ENCODE peak calls at places on chromosomes 4 and X, in four cellular contexts. P is endothelial cell of umbilical vein, C is SK-N-SH, W is upper lobe of left lung. K is an unnamed sample.

GRCh38 chrX:124280294-124280902 is 52.1 kb upstream of the TEX13D start:
- DNase-seq in P (no peak), C (no peak), W (no peak), K (no peak)

GRCh38 chr4:119207051-119207450 is 5.5 kb upstream of the USP53 start:
- DNase-seq in P (peak; percentile 51), C (no peak), W (no peak), K (no peak)

GRCh38 chrX:69211701-69212100 is 46.4 kb upstream of the PJA1 start:
- DNase-seq in P (no peak), C (no peak), W (no peak), K (no peak)

GRCh38 chr4:26223160-26223559 is 97.7 kb upstream of the RBPJ start:
- DNase-seq in P (no peak), C (no peak), W (no peak), K (no peak)

GRCh38 chr4:184383497-184384055 is 90.8 kb downstream of the IRF2 start:
- DNase-seq in P (peak; percentile 89), C (no peak), W (peak; percentile 51), K (peak; percentile 24)

GRCh38 chrX:102651242-102651967 is at the start of gene GPRASP1:
- DNase-seq in P (peak; percentile 29), C (peak; percentile 72), W (peak; percentile 41), K (no peak)

GRCh38 chrX:40099046-40099968 is 1.5 kb upstream of the BCOR start:
- DNase-seq in P (no peak), C (peak; percentile 70), W (peak; percentile 61), K (no peak)

GRCh38 chr4:53861856-53862610 is 202.4 kb downstream of the CHIC2 start:
- DNase-seq in P (no peak), C (no peak), W (no peak), K (no peak)

GRCh38 chr4:73902038-73902637 is 32.9 kb downstream of the CXCL1 start:
- DNase-seq in P (no peak), C (no peak), W (no peak), K (no peak)

GRCh38 chr4:3199661-3200422 is 49.1 kb upstream of the MSANTD1 start:
- DNase-seq in P (no peak), C (no peak), W (no peak), K (no peak)

GRCh38 chrX:40434947-40435346 is 145.8 kb upstream of the ATP6AP2 start:
- DNase-seq in P (no peak), C (peak; percentile 51), W (no peak), K (no peak)

GRCh38 chr4:109444182-109444844 is 10.7 kb downstream of the SEC24B start:
- DNase-seq in P (no peak), C (no peak), W (no peak), K (no peak)

GRCh38 chr4:101730291-101731117 is 60.0 kb upstream of the BANK1 start:
- DNase-seq in P (peak; percentile 78), C (peak; percentile 50), W (peak; percentile 65), K (peak; percentile 78)

GRCh38 chr4:114209589-114209988 is 230.1 kb upstream of the ARSJ start:
- DNase-seq in P (no peak), C (no peak), W (no peak), K (no peak)

GRCh38 chrX:129934952-129935351 is 29.0 kb downstream of the UTP14A start:
- DNase-seq in P (no peak), C (no peak), W (no peak), K (no peak)

GRCh38 chrX:47380268-47380667 is 9.9 kb downstream of the ZNF157 start:
- DNase-seq in P (no peak), C (no peak), W (peak; percentile 41), K (no peak)

GRCh38 chrX:6383488-6383887 is 151.4 kb downstream of the VCX3A start:
- DNase-seq in P (no peak), C (no peak), W (no peak), K (no peak)

GRCh38 chr4:38560763-38561558 is 103.0 kb upstream of the KLF3 start:
- DNase-seq in P (no peak), C (no peak), W (no peak), K (no peak)

GRCh38 chrX:49106930-49107329 is 16.6 kb downstream of the GPKOW start:
- DNase-seq in P (peak; percentile 44), C (peak; percentile 54), W (peak; percentile 33), K (no peak)

GRCh38 chrX:153906126-153906917 is 1.8 kb downstream of the AVPR2 start:
- DNase-seq in P (no peak), C (no peak), W (no peak), K (no peak)

GRCh38 chrX:118637997-118638396 is 89.4 kb upstream of the IL13RA1 start:
- DNase-seq in P (peak; percentile 9), C (no peak), W (no peak), K (no peak)

GRCh38 chr4:153448003-153448731 is 18.0 kb upstream of the TMEM131L start:
- DNase-seq in P (no peak), C (peak; percentile 39), W (no peak), K (no peak)

GRCh38 chr4:37188100-37188499 is 56.4 kb upstream of the NWD2 start:
- DNase-seq in P (no peak), C (peak; percentile 3), W (no peak), K (peak; percentile 2)

GRCh38 chr4:89303989-89304388 is 3.6 kb downstream of the GPRIN3 start:
- DNase-seq in P (no peak), C (no peak), W (no peak), K (no peak)

GRCh38 chr4:188127157-188127874 is 11.9 kb upstream of the TRIML1 start:
- DNase-seq in P (no peak), C (no peak), W (no peak), K (peak; percentile 86)

GRCh38 chr4:164210377-164210776 is 543.6 kb upstream of the SMIM31 start:
- DNase-seq in P (no peak), C (no peak), W (no peak), K (no peak)

GRCh38 chr4:140308366-140309123 is 64.9 kb upstream of the SCOC start:
- DNase-seq in P (no peak), C (no peak), W (no peak), K (no peak)

GRCh38 chr4:69781458-69782418 is 21.3 kb upstream of the SULT1B1 start:
- DNase-seq in P (no peak), C (no peak), W (no peak), K (no peak)

GRCh38 chrX:132940727-132941162 is 17.7 kb downstream of the HS6ST2 start:
- DNase-seq in P (no peak), C (peak; percentile 26), W (no peak), K (peak; percentile 4)

GRCh38 chr4:1289232-1290164 is at the start of gene MAEA:
- DNase-seq in P (peak; percentile 98), C (peak; percentile 100), W (peak; percentile 95), K (peak; percentile 91)
- TF ChIP-seq POLR2AphosphoS5 in P (peak; percentile 95), C (peak; percentile 81), W (peak; percentile 55), K (peak; percentile 91)

DNA sequence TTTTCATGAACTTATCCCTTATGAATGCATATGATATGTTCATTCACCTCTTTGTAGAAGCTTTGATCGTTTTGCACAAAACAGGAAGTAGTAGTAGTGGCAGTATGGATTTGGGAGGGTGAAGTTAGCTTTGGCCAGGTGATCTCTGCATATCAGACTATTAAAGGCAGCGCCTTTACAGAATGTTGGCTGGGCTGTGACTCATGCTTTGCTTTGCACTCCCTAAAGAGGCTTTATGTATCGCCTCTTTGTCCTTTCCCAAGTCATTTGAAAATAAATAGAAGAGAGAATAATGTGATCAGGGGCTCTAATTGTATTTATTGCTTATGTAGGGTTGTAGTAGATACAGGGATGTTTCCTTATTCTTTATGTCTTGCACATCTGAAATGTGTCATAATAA is 50.4 kb downstream of the SHROOM3 start:
- DNase-seq in P (no peak), C (no peak), W (no peak), K (peak; percentile 62)
- TF ChIP-seq POLR2AphosphoS5 in P (no peak), C (no peak), W (no peak), K (no peak)

GRCh38 chrX:22395372-22395771 is 122.7 kb downstream of the CBLL2 start:
- DNase-seq in P (peak; percentile 33), C (no peak), W (no peak), K (no peak)

GRCh38 chrX:22397566-22397965 is 124.9 kb downstream of the CBLL2 start:
- DNase-seq in P (no peak), C (no peak), W (no peak), K (no peak)

GRCh38 chrX:22389544-22390243 is 117.0 kb downstream of the CBLL2 start:
- DNase-seq in P (peak; percentile 88), C (no peak), W (no peak), K (no peak)

GRCh38 chrX:22396408-22396807 is 123.7 kb downstream of the CBLL2 start:
- DNase-seq in P (no peak), C (no peak), W (no peak), K (no peak)

GRCh38 chrX:22392176-22392814 is 119.6 kb downstream of the CBLL2 start:
- DNase-seq in P (no peak), C (no peak), W (no peak), K (no peak)
- TF ChIP-seq POLR2AphosphoS5 in P (no peak), C (no peak), W (no peak), K (no peak)

GRCh38 chr4:145880355-145880960 is 58.2 kb downstream of the ZNF827 start:
- DNase-seq in P (no peak), C (no peak), W (no peak), K (no peak)

GRCh38 chr4:145881585-145881984 is 57.0 kb downstream of the ZNF827 start:
- DNase-seq in P (no peak), C (no peak), W (no peak), K (no peak)

GRCh38 chr4:145881991-145882390 is 56.6 kb downstream of the ZNF827 start:
- DNase-seq in P (no peak), C (no peak), W (peak; percentile 84), K (no peak)

GRCh38 chr4:145878501-145879435 is 59.9 kb downstream of the ZNF827 start:
- DNase-seq in P (peak; percentile 75), C (peak; percentile 8), W (no peak), K (no peak)

DNA sequence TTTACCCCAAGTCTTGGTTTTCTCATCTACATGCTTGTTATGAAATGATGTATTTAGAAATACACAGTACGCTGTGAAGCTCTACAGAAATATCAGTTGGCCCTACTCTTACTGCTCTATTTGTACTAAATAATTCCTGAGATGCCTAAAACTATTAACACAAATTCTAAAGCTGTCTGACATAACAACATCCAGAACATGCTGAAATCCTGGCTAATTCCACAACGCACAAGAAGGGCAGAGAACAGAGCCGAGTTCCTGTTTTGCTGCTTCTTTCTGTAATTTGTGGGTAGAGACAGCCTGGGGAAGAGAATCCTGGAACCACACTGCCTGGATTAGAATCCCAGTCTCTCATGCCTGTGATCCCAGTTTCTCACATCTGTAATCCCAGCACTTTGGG is 59.0 kb downstream of the ZNF827 start:
- DNase-seq in P (no peak), C (no peak), W (no peak), K (no peak)
- TF ChIP-seq POLR2AphosphoS5 in P (no peak), C (no peak), W (no peak), K (no peak)

DNA sequence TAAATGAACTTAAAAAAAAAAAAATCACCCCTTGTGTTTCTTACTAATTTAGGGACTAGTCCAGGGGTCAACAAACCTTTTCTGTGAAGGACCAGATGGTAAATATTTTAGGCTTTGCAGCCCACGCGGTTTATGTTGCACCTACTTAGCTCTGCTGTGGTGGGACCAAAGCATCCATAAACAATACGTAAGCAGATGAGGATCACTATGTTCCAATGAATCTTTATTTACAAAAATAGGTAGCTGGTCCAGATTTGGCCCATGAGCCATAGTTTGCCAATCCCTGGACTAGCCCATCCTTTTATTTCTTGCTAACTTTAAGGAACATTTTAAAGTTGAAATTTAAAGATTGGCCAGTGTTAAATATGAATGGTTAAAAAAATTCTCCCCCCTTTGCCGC is 95.3 kb downstream of the AFF1 start:
- DNase-seq in P (no peak), C (no peak), W (no peak), K (no peak)
- TF ChIP-seq POLR2AphosphoS5 in P (no peak), C (no peak), W (no peak), K (no peak)

K was measured in HCT116.